ENCODE peak calls at places on chromosomes 6 and 20, in nine cellular contexts. B is A673, Z is IMR-90, E is astrocyte of the spinal cord, N is endodermal cell, H is BJ, F is aorta, K is tibial artery, O is cardiac fibroblast. U is an unnamed sample.

GRCh38 chr6:108736832-108737231 is 111.4 kb upstream of the ARMC2 start:
- DNase-seq in K (peak; percentile 69), B (peak; percentile 85), N (peak; percentile 86), F (peak; percentile 82), Z (peak; percentile 92), H (no peak), O (peak; percentile 86), E (peak; percentile 77), U (peak; percentile 76)

GRCh38 chr6:67068781-67069180 is 1361.8 kb upstream of the EYS start:
- DNase-seq in F (no peak), Z (no peak), K (no peak), B (no peak), H (no peak), O (no peak), N (no peak), E (no peak), U (no peak)

GRCh38 chr20:58224974-58225373 is 3.5 kb downstream of the ANKRD60 start:
- DNase-seq in N (no peak), B (no peak), O (no peak), Z (peak; percentile 35), H (no peak), K (peak; percentile 2), E (no peak), F (no peak), U (no peak)

GRCh38 chr6:114465511-114465910 is 122.7 kb upstream of the HS3ST5 start:
- DNase-seq in N (no peak), Z (no peak), F (no peak), H (no peak), B (no peak), K (no peak), E (no peak), O (no peak), U (no peak)

GRCh38 chr6:133817460-133818047 is 71.4 kb upstream of the TCF21 start:
- DNase-seq in F (no peak), K (no peak), E (no peak), N (peak; percentile 93), B (peak; percentile 8), H (no peak), Z (no peak), O (no peak), U (no peak)

GRCh38 chr20:52529856-52530255 is 338.3 kb upstream of the ZFP64 start:
- DNase-seq in B (no peak), O (no peak), H (no peak), K (no peak), N (no peak), F (no peak), E (no peak), Z (peak; percentile 85), U (peak; percentile 9)

GRCh38 chr6:10146723-10147451 is 268.0 kb downstream of the TFAP2A start:
- DNase-seq in F (no peak), K (no peak), E (peak; percentile 9), B (peak; percentile 74), O (peak; percentile 29), H (no peak), N (peak; percentile 76), Z (peak; percentile 8), U (no peak)

GRCh38 chr20:17571153-17571527 is 1.3 kb downstream of the DSTN start:
- DNase-seq in N (no peak), H (no peak), F (no peak), B (no peak), E (no peak), O (no peak), K (no peak), Z (no peak), U (no peak)

GRCh38 chr20:63421913-63422312 is 50.5 kb downstream of the KCNQ2 start:
- DNase-seq in N (no peak), B (no peak), K (no peak), E (no peak), H (no peak), F (no peak), Z (no peak), O (no peak), U (no peak)

GRCh38 chr6:170026272-170027110 is 264.4 kb downstream of the DLL1 start:
- DNase-seq in Z (no peak), N (peak; percentile 59), H (no peak), E (no peak), K (peak; percentile 13), B (no peak), F (peak; percentile 16), O (no peak), U (no peak)

GRCh38 chr20:50734730-50735679 is 3.6 kb downstream of the PARD6B start:
- DNase-seq in Z (no peak), B (no peak), E (no peak), K (no peak), F (no peak), N (peak; percentile 22), O (no peak), H (no peak), U (no peak)

GRCh38 chr20:12554416-12554815 is 454.4 kb upstream of the SPTLC3 start:
- DNase-seq in K (no peak), O (no peak), Z (no peak), B (no peak), E (no peak), F (no peak), N (no peak), H (no peak), U (no peak)

GRCh38 chr6:90294989-90295853 is 1.4 kb downstream of the BACH2 start:
- DNase-seq in B (peak; percentile 20), Z (peak; percentile 43), H (no peak), F (peak; percentile 61), E (peak; percentile 53), N (peak; percentile 68), K (peak; percentile 32), O (peak; percentile 38), U (no peak)

GRCh38 chr6:168796106-168796505 is 355.1 kb downstream of the SMOC2 start:
- DNase-seq in H (no peak), F (no peak), E (no peak), B (no peak), Z (no peak), N (no peak), K (no peak), O (no peak), U (no peak)
- H3K4me3 ChIP-seq in H (no peak overlapping the region), F (no peak overlapping the region), E (no peak overlapping the region), B (no peak overlapping the region), Z (no peak overlapping the region), N (no peak overlapping the region), K (no peak overlapping the region), O (no peak overlapping the region), U (no peak overlapping the region)

GRCh38 chr6:142458857-142459256 is 157.1 kb downstream of the ADGRG6 start:
- DNase-seq in O (no peak), B (no peak), K (no peak), E (no peak), N (no peak), H (no peak), Z (no peak), F (no peak), U (no peak)
- H3K4me3 ChIP-seq in O (no peak overlapping the region), B (no peak overlapping the region), K (no peak overlapping the region), E (no peak overlapping the region), N (no peak overlapping the region), H (no peak overlapping the region), Z (no peak overlapping the region), F (no peak overlapping the region), U (no peak overlapping the region)

GRCh38 chr20:10497283-10497682 is 62.2 kb downstream of the SLX4IP start:
- DNase-seq in B (no peak), F (no peak), O (no peak), K (no peak), E (no peak), N (no peak), H (no peak), Z (no peak), U (no peak)

GRCh38 chr20:10502098-10502526 is 67.0 kb downstream of the SLX4IP start:
- DNase-seq in O (no peak), E (no peak), F (no peak), B (no peak), K (no peak), Z (no peak), H (no peak), N (no peak), U (no peak)

GRCh38 chr20:10498196-10498595 is 63.1 kb downstream of the SLX4IP start:
- DNase-seq in F (no peak), O (no peak), K (no peak), Z (no peak), N (no peak), H (no peak), E (no peak), B (no peak), U (no peak)

GRCh38 chr20:10504893-10505292 is 69.8 kb downstream of the SLX4IP start:
- DNase-seq in O (peak; percentile 42), N (no peak), Z (peak; percentile 21), E (no peak), F (no peak), K (peak; percentile 78), B (no peak), H (no peak), U (peak; percentile 69)

DNA sequence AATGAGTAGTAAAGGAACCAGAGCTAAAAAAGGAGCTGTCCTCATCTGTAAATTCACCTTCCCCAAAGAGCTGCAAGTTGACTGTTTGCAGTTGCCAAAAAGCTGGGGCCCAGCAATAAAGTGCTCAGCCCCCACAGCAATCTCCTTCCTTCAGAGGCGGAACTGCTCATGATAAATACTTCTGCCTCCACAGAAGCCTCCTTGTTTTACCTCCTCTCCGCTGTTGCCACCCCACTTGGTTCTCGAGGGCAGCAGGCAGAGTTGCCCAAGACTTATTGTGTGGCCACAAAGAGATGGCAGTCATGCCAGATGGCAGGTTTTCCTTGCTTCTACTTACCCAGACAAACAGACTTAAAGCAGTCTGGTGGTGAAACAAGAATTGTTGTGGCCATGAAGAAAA is 66.3 kb downstream of the SLX4IP start:
- DNase-seq in B (no peak), H (no peak), N (no peak), Z (no peak), K (no peak), O (peak; percentile 11), E (no peak), F (no peak), U (no peak)
- H3K4me3 ChIP-seq in B (peak overlapping the region; percentile 0), H (no peak overlapping the region), N (no peak overlapping the region), Z (no peak overlapping the region), K (no peak overlapping the region), O (peak overlapping the region; percentile 27), E (peak overlapping the region; percentile 30), F (no peak overlapping the region), U (peak overlapping the region; percentile 14)

DNA sequence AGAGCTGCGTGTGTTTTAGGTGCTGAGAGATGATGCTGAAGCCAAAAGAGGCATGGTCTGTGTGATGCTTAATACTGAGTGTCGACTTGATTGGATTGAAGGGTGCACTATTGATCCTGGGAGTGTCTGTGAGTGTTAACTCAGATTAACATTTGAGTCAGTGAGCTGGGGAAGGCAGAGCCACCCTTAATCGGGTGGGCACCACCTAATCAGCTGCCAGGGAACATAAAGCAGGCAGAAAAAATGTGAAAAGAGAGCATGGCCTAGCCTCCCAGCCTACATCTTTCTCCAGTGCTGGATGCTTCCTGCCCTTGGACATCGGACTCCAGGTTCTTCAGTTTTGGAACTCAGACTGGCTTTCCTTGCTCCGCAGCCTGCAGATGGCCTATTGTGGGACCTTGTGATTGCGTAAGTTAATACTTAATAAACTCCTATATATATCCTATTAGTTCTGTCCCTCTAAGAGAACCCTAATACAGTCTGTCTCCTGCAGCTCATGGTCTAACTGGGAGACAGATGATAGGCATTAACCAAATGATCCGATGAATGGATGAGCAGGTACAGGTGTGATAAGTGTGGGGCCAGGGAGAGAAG is 91.6 kb downstream of the TFAP2C start:
- DNase-seq in O (no peak), E (no peak), F (no peak), Z (no peak), B (no peak), K (no peak), N (no peak), H (no peak), U (no peak)
- H3K4me3 ChIP-seq in O (no peak overlapping the region), E (no peak overlapping the region), F (no peak overlapping the region), Z (no peak overlapping the region), B (no peak overlapping the region), K (no peak overlapping the region), N (no peak overlapping the region), H (no peak overlapping the region), U (no peak overlapping the region)

U was measured in skeletal muscle cell.